ENCODE peak calls at places on chromosomes 2 and 18, in four cellular contexts. D is prostate gland, M is A549, H is GM23338. Z is an unnamed sample. For H3K4me1, the result is how much of the 10 kb centered on the place peaks cover.

GRCh38 chr18:48034651-48035555 is 104.4 kb upstream of the SMAD2 start:
- DNase-seq in D (no peak), M (no peak), H (no peak), Z (no peak)

GRCh38 chr2:145431181-145431951 is 911.4 kb upstream of the ZEB2 start:
- DNase-seq in D (no peak), M (no peak), H (peak), Z (no peak)

GRCh38 chr2:127829845-127830246 is 18.9 kb upstream of the WDR33 start:
- DNase-seq in D (no peak), M (no peak), H (peak), Z (no peak)

GRCh38 chr2:145017149-145017548 is 497.2 kb upstream of the ZEB2 start:
- DNase-seq in D (no peak), M (no peak), H (no peak), Z (no peak)

GRCh38 chr2:8684421-8684884 is 2.6 kb downstream of the ID2 start:
- DNase-seq in D (peak), M (no peak), H (peak), Z (no peak)

GRCh38 chr2:111697560-111697959 is 186.4 kb downstream of the ANAPC1 start:
- DNase-seq in D (no peak), M (no peak), H (no peak), Z (no peak)

GRCh38 chr18:22166070-22166972 is 3.1 kb upstream of the GATA6 start:
- DNase-seq in D (no peak), M (peak), H (no peak), Z (no peak)

GRCh38 chr2:45432406-45432805 is 178.7 kb downstream of the SRBD1 start:
- DNase-seq in D (no peak), M (no peak), H (no peak), Z (no peak)

GRCh38 chr2:97701186-97701585 is 12.2 kb upstream of the ZAP70 start:
- DNase-seq in D (no peak), M (no peak), H (no peak), Z (no peak)

GRCh38 chr2:218285604-218286003 is 6.7 kb downstream of the TMBIM1 start:
- DNase-seq in D (peak), M (no peak), H (no peak), Z (no peak)

GRCh38 chr2:44358498-44358897 is 2.8 kb downstream of the PREPL start:
- DNase-seq in D (no peak), M (no peak), H (no peak), Z (no peak)

GRCh38 chr2:166411473-166412230 is 35.9 kb upstream of the SCN9A start:
- DNase-seq in D (no peak), M (no peak), H (no peak), Z (no peak)

GRCh38 chr2:104337869-104338268 is 516.0 kb upstream of the POU3F3 start:
- DNase-seq in D (no peak), M (no peak), H (no peak), Z (no peak)

GRCh38 chr2:216424305-216424704 is 12.0 kb downstream of the SMARCAL1 start:
- DNase-seq in D (no peak), M (no peak), H (no peak), Z (no peak)

GRCh38 chr2:226136739-226137138 is 662.9 kb downstream of the IRS1 start:
- DNase-seq in D (no peak), M (no peak), H (no peak), Z (no peak)

GRCh38 chr2:66862871-66863650 is 428.1 kb downstream of the MEIS1 start:
- DNase-seq in D (no peak), M (no peak), H (no peak), Z (no peak)

GRCh38 chr2:210170442-210171303 is 536 bp downstream of the KANSL1L start:
- DNase-seq in D (peak), M (peak), H (peak), Z (peak)

GRCh38 chr18:68402784-68403183 is 312.1 kb downstream of the TMX3 start:
- DNase-seq in D (no peak), M (no peak), H (no peak), Z (no peak)

GRCh38 chr2:17588031-17588430 is 47.5 kb downstream of the VSNL1 start:
- DNase-seq in D (no peak), M (no peak), H (no peak), Z (no peak)

GRCh38 chr2:51103205-51103604 is 71.3 kb upstream of the NRXN1 start:
- DNase-seq in D (no peak), M (no peak), H (peak), Z (no peak)

GRCh38 chr18:3305354-3305762 is 43.4 kb downstream of the MYL12B start:
- DNase-seq in D (peak), M (no peak), H (no peak), Z (peak)

GRCh38 chr2:197965756-197966155 is 161.4 kb downstream of the PLCL1 start:
- DNase-seq in D (no peak), M (no peak), H (no peak), Z (no peak)

GRCh38 chr18:8140841-8141501 is 468.3 kb upstream of the RAB12 start:
- DNase-seq in D (no peak), M (no peak), H (peak), Z (no peak)

GRCh38 chr2:14735696-14736095 is 103.2 kb downstream of the LRATD1 start:
- DNase-seq in D (no peak), M (no peak), H (no peak), Z (no peak)
- H3K27ac ChIP-seq in D (no peak), M (no peak), H (no peak), Z (no peak)

GRCh38 chr2:240208631-240209211 is 68.3 kb upstream of the OTOS start:
- DNase-seq in D (no peak), M (no peak), H (no peak), Z (no peak)
- H3K4me1 ChIP-seq in D (under half), M (under half), H (under half), Z (under half)

GRCh38 chr2:20619624-20620024 is 31.3 kb downstream of the HS1BP3 start:
- DNase-seq in D (no peak), M (no peak), H (no peak), Z (no peak)

GRCh38 chr2:20617892-20618467 is 32.9 kb downstream of the HS1BP3 start:
- DNase-seq in D (peak), M (peak), H (no peak), Z (peak)

GRCh38 chr2:20620271-20620681 is 30.6 kb downstream of the HS1BP3 start:
- DNase-seq in D (no peak), M (no peak), H (no peak), Z (no peak)

GRCh38 chr2:20618468-20618885 is 32.4 kb downstream of the HS1BP3 start:
- DNase-seq in D (no peak), M (no peak), H (no peak), Z (no peak)

DNA sequence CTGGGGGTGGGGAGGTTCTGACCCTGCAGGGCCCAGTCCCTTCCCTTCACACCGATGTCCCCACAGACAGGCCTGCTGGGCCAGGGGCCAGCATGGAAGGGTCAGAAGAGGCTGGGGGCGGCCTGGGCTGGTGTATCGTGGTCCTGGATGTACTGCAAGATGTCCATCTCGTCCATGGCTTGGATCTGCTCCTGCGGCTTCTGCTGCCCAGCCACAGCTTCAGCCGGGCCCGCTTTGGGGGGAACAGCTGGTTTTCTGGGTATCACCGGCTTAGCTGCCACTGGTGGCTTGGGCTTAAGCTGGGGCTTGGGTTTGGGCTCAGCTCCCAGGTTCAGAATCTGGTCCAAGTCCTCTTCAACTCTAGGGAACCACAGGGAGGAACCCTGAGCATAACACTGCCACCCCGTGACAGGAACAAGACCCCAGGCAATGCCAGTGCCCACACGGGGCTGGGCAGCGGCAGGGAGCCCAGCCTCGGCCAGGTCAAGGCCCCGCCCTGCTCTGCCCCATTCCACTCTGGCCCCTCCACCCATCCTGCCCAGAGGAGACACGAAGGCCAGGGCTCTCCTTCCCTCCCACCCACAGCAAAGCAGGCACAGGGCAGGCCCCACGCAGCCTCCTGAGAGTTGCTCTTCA is 31.9 kb downstream of the HS1BP3 start:
- DNase-seq in D (no peak), M (no peak), H (no peak), Z (no peak)
- H3K27ac ChIP-seq in D (peak), M (peak), H (no peak), Z (no peak)

GRCh38 chr2:174022431-174022830 is 57.3 kb upstream of the SP3 start:
- DNase-seq in D (no peak), M (no peak), H (no peak), Z (no peak)

GRCh38 chr2:174024524-174025270 is 59.5 kb upstream of the SP3 start:
- DNase-seq in D (peak), M (no peak), H (peak), Z (no peak)

GRCh38 chr2:174025271-174026121 is 60.3 kb upstream of the SP3 start:
- DNase-seq in D (peak), M (no peak), H (peak), Z (no peak)

GRCh38 chr2:174026122-174026845 is 61.1 kb upstream of the SP3 start:
- DNase-seq in D (no peak), M (no peak), H (peak), Z (no peak)

GRCh38 chr2:174023591-174024523 is 58.7 kb upstream of the SP3 start:
- DNase-seq in D (peak), M (no peak), H (peak), Z (no peak)
- H3K4me1 ChIP-seq in D (under half), M (under half), H (under half), Z (under half)

DNA sequence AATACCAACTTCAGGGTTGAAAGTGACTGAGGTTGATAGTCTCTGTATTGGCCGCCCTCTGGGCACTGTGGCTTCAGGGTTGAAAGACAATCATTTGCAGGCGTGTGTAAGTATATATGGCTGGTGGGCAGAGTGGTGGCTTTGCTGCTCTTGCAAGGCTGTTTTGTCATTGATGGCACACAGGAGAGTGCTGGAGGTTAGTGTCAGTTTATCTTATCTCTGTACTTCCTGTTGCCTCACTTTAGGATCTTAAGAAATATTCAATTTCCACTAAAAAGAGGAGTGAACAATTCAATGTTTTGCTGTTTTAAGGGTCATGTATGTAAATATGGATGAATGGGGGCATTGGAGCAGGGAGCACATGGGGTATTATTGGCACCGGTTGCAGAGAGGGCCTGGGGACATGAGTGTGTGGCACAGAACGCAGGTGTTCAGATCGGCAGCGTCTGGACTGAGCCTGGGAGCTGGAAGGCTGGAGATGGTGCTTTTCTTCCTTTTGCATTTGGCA is 51.5 kb downstream of the NCK2 start:
- DNase-seq in D (no peak), M (no peak), H (no peak), Z (no peak)
- H3K27ac ChIP-seq in D (no peak), M (no peak), H (peak), Z (no peak)

Z was measured in Panc1.